ENCODE peak calls at places on chromosomes 11 and 22, in six cellular contexts. One of them, this sample, is unnamed.

GRCh38 chr11:68438658-68439259 is 21.8 kb upstream of the PPP6R3 start:
- DNase-seq in GM23338: no peak
- DNase-seq in HCT116: no peak
- DNase-seq in PC-3: no peak
- DNase-seq in GM23248: no peak
- DNase-seq in OCI-LY7: peak; percentile 10
- DNase-seq in this sample: no peak

GRCh38 chr11:83257638-83258229 is 28.4 kb downstream of the CCDC90B start:
- DNase-seq in OCI-LY7: no peak
- DNase-seq in GM23338: no peak
- DNase-seq in PC-3: peak; percentile 79
- DNase-seq in HCT116: no peak
- DNase-seq in GM23248: peak; percentile 79
- DNase-seq in this sample: no peak

GRCh38 chr11:76663461-76663760 is 7.1 kb downstream of the LRRC32 start:
- DNase-seq in GM23248: no peak
- DNase-seq in PC-3: no peak
- DNase-seq in HCT116: no peak
- DNase-seq in OCI-LY7: no peak
- DNase-seq in GM23338: no peak
- DNase-seq in this sample: no peak

GRCh38 chr11:92383430-92383829 is 158.8 kb downstream of the FAT3 start:
- DNase-seq in OCI-LY7: no peak
- DNase-seq in HCT116: no peak
- DNase-seq in PC-3: peak; percentile 82
- DNase-seq in GM23338: no peak
- DNase-seq in GM23248: peak; percentile 81
- DNase-seq in this sample: no peak

GRCh38 chr11:28176231-28176853 is 68.2 kb downstream of the METTL15 start:
- DNase-seq in OCI-LY7: no peak
- DNase-seq in GM23338: no peak
- DNase-seq in PC-3: peak; percentile 71
- DNase-seq in GM23248: peak; percentile 55
- DNase-seq in HCT116: peak; percentile 34
- DNase-seq in this sample: no peak

GRCh38 chr11:61477126-61477525 is 31.4 kb upstream of the LRRC10B start:
- DNase-seq in OCI-LY7: no peak
- DNase-seq in PC-3: no peak
- DNase-seq in GM23248: peak; percentile 62
- DNase-seq in GM23338: peak; percentile 24
- DNase-seq in HCT116: no peak
- DNase-seq in this sample: no peak

GRCh38 chr22:50737728-50738648 is at the start of gene ACR:
- DNase-seq in PC-3: no peak
- DNase-seq in GM23338: no peak
- DNase-seq in HCT116: no peak
- DNase-seq in OCI-LY7: no peak
- DNase-seq in GM23248: no peak
- DNase-seq in this sample: no peak

GRCh38 chr11:75259711-75260110 is 19.1 kb downstream of the TPBGL start:
- DNase-seq in PC-3: no peak
- DNase-seq in OCI-LY7: no peak
- DNase-seq in GM23338: no peak
- DNase-seq in GM23248: no peak
- DNase-seq in HCT116: no peak
- DNase-seq in this sample: no peak

GRCh38 chr11:71246559-71246958 is 5.8 kb downstream of the SHANK2 start:
- DNase-seq in OCI-LY7: no peak
- DNase-seq in PC-3: no peak
- DNase-seq in GM23248: no peak
- DNase-seq in GM23338: peak; percentile 96
- DNase-seq in HCT116: no peak
- DNase-seq in this sample: peak; percentile 68

GRCh38 chr11:129319201-129319600 is 56.4 kb upstream of the BARX2 start:
- DNase-seq in OCI-LY7: no peak
- DNase-seq in GM23248: no peak
- DNase-seq in PC-3: no peak
- DNase-seq in GM23338: no peak
- DNase-seq in HCT116: no peak
- DNase-seq in this sample: no peak

GRCh38 chr11:129012880-129013279 is 70.2 kb upstream of the TP53AIP1 start:
- DNase-seq in GM23338: no peak
- DNase-seq in HCT116: no peak
- DNase-seq in OCI-LY7: no peak
- DNase-seq in PC-3: no peak
- DNase-seq in GM23248: no peak
- DNase-seq in this sample: no peak

GRCh38 chr11:64877390-64878222 is 815 bp downstream of the EHD1 start:
- DNase-seq in GM23248: peak; percentile 60
- DNase-seq in GM23338: no peak
- DNase-seq in PC-3: peak; percentile 40
- DNase-seq in HCT116: no peak
- DNase-seq in OCI-LY7: peak; percentile 53
- DNase-seq in this sample: peak; percentile 48

GRCh38 chr11:120853435-120853834 is 170.5 kb upstream of the TBCEL start:
- DNase-seq in OCI-LY7: no peak
- DNase-seq in GM23248: no peak
- DNase-seq in GM23338: no peak
- DNase-seq in PC-3: no peak
- DNase-seq in HCT116: no peak
- DNase-seq in this sample: no peak

GRCh38 chr11:23585700-23586099 is 725.4 kb upstream of the CCDC179 start:
- DNase-seq in HCT116: no peak
- DNase-seq in PC-3: no peak
- DNase-seq in GM23248: peak; percentile 1
- DNase-seq in OCI-LY7: no peak
- DNase-seq in GM23338: no peak
- DNase-seq in this sample: no peak

GRCh38 chr22:50047346-50047745 is 10.8 kb downstream of the TTLL8 start:
- DNase-seq in HCT116: no peak
- DNase-seq in GM23338: no peak
- DNase-seq in OCI-LY7: no peak
- DNase-seq in PC-3: no peak
- DNase-seq in GM23248: no peak
- DNase-seq in this sample: no peak

GRCh38 chr11:18495268-18495667 is 31.5 kb downstream of the TSG101 start:
- DNase-seq in GM23248: no peak
- DNase-seq in GM23338: no peak
- DNase-seq in PC-3: no peak
- DNase-seq in HCT116: no peak
- DNase-seq in OCI-LY7: peak; percentile 8
- DNase-seq in this sample: no peak

GRCh38 chr11:18617688-18618340 is 16.3 kb downstream of the SPTY2D1 start:
- DNase-seq in HCT116: no peak
- DNase-seq in OCI-LY7: no peak
- DNase-seq in GM23338: no peak
- DNase-seq in GM23248: peak; percentile 17
- DNase-seq in PC-3: no peak
- DNase-seq in this sample: no peak

GRCh38 chr22:36510966-36511881 is 4.4 kb upstream of the FOXRED2 start:
- DNase-seq in OCI-LY7: peak; percentile 59
- DNase-seq in PC-3: peak; percentile 42
- DNase-seq in GM23248: peak; percentile 68
- DNase-seq in GM23338: peak; percentile 82
- DNase-seq in HCT116: no peak
- DNase-seq in this sample: peak; percentile 74

GRCh38 chr11:122173587-122173986 is 57.6 kb upstream of the BLID start:
- DNase-seq in HCT116: no peak
- DNase-seq in PC-3: peak; percentile 36
- DNase-seq in GM23338: no peak
- DNase-seq in GM23248: peak; percentile 26
- DNase-seq in OCI-LY7: no peak
- DNase-seq in this sample: no peak

GRCh38 chr11:64289011-64289564 is 2.0 kb upstream of the KCNK4 start:
- DNase-seq in GM23248: no peak
- DNase-seq in GM23338: no peak
- DNase-seq in PC-3: no peak
- DNase-seq in OCI-LY7: no peak
- DNase-seq in HCT116: no peak
- DNase-seq in this sample: no peak

GRCh38 chr11:113162590-113162961 is 151.8 kb upstream of the TTC12 start:
- DNase-seq in HCT116: no peak
- DNase-seq in GM23338: no peak
- DNase-seq in GM23248: no peak
- DNase-seq in PC-3: no peak
- DNase-seq in OCI-LY7: no peak
- DNase-seq in this sample: no peak

GRCh38 chr11:63671322-63672155 is at the start of gene ATL3:
- DNase-seq in PC-3: peak; percentile 96
- DNase-seq in GM23248: peak; percentile 96
- DNase-seq in OCI-LY7: peak; percentile 98
- DNase-seq in GM23338: peak; percentile 99
- DNase-seq in HCT116: peak; percentile 93
- DNase-seq in this sample: peak; percentile 98

GRCh38 chr11:36953986-36954385 is 355.9 kb upstream of the RAG2 start:
- DNase-seq in GM23248: peak; percentile 2
- DNase-seq in GM23338: no peak
- DNase-seq in OCI-LY7: no peak
- DNase-seq in HCT116: no peak
- DNase-seq in PC-3: peak; percentile 43
- DNase-seq in this sample: no peak

DNA sequence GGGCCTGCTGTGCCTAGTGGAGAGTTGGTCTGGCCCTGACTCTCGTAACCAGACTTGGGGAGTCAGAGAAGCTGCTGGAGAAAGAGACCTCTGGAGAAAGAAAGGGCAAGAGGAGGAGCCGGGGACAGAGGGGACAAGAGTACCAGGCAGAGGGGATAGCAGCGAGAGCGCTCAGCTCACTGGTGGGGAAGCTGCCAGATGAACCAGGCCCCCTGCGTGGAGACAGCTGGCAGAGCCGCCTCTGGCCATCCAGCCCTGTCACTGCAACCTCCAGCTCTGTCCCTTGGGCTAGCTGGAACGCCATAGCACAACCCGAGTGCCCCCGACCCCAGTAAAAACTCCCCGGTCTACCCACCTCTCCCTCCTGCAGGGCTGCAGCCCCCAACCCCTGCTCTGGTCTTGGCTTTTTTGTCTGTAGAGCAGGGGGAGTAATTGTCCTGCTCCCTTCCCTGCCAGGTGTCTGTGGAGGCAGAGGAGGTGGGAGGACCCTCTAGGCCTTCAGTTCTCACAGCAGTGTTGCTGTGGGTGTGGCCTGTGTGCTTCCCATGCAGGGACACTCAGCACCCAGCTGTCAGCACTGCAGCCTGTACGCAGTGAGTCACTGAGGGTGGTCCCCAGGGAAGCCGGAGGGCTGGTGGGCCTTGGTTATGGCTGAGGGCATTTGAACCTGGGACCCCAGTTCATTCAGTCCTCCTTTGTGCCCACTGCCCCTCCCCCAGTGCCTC is 4.8 kb upstream of the SUN2 start:
- DNase-seq in HCT116: no peak
- DNase-seq in OCI-LY7: peak; percentile 21
- DNase-seq in GM23248: peak; percentile 52
- DNase-seq in PC-3: no peak
- DNase-seq in GM23338: no peak
- DNase-seq in this sample: peak; percentile 45
- H3K4me2 ChIP-seq in HCT116: no peak overlapping the region
- H3K4me2 ChIP-seq in OCI-LY7: no peak overlapping the region
- H3K4me2 ChIP-seq in GM23248: no peak overlapping the region
- H3K4me2 ChIP-seq in PC-3: peak overlapping the region; percentile 31
- H3K4me2 ChIP-seq in GM23338: no peak overlapping the region
- H3K4me2 ChIP-seq in this sample: peak overlapping the region; percentile 49

DNA sequence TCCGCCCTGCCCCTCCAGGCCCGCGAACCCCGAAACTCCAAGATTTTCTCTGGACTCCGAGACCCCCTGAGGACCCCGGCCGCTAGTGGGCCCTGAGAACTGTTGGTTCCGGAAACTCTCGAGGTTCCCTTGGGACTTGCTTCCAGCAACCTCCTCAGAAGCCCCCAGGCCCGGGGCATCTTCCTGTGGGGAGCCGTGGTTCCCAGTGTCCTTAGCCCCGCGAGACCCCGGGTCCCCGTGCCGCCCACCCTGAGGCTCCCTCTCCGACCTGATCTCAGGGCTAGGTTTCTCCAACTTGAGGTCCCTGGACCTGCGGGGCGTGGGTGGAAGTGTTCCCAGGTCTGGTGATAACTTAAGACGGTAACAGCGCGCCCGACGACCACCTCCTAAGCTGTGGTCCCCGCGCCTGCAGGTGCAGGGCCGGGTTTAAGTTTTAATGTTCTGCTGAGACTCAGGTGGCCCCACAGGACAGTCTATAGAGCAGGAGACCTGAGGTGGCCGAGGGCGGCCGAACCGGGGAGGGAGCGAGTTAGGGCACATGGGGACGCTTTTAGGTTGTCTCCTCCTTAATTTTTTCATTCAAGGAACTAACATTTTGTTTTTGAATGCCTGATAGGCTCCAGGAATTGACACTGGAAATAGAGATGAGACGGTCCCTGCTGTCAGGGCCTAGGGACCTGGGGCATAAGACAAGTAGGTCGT is 748 bp downstream of the FAM118A start:
- DNase-seq in OCI-LY7: peak; percentile 40
- DNase-seq in HCT116: no peak
- DNase-seq in PC-3: no peak
- DNase-seq in GM23338: no peak
- DNase-seq in GM23248: peak; percentile 29
- DNase-seq in this sample: peak; percentile 46
- TF ChIP-seq EZH2phosphoT487 in OCI-LY7: no peak
- TF ChIP-seq EZH2phosphoT487 in HCT116: no peak
- TF ChIP-seq EZH2phosphoT487 in PC-3: no peak
- TF ChIP-seq EZH2phosphoT487 in GM23338: no peak
- TF ChIP-seq EZH2phosphoT487 in GM23248: no peak
- TF ChIP-seq EZH2phosphoT487 in this sample: no peak

GRCh38 chr11:105361651-105362050 is 222.1 kb upstream of the CARD18 start:
- DNase-seq in GM23248: no peak
- DNase-seq in HCT116: no peak
- DNase-seq in PC-3: peak; percentile 26
- DNase-seq in GM23338: no peak
- DNase-seq in OCI-LY7: no peak
- DNase-seq in this sample: no peak
- H3K4me2 ChIP-seq in GM23248: no peak overlapping the region
- H3K4me2 ChIP-seq in HCT116: no peak overlapping the region
- H3K4me2 ChIP-seq in PC-3: no peak overlapping the region
- H3K4me2 ChIP-seq in GM23338: no peak overlapping the region
- H3K4me2 ChIP-seq in OCI-LY7: no peak overlapping the region
- H3K4me2 ChIP-seq in this sample: no peak overlapping the region

DNA sequence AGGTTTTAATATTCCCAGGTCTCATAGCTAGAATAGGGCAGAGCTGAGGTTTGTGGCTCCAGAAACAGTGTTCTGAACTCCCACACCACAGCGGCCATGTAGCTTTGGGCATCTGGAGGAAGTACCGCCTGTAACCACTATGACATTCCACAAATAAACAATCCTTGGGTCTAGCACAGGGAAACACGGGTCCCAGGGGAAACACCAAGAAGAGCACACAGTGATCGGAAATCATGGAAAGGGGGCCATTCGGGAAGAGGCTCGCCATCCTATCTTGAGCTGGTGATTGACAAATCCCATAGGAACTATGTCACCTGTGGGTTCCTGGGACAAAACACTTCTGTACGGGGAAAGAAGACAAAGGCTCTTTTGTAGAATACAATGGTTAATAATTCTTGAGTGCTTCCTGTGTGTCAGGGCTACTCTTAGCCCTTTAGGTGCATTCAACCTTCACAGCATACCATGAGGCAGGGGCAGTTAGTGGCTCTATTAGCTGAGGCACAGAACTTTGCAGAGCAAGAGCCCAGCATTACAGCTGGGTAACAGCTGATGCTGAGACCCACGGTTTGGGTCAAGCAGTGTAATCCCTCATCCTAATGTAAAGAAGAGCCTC is 514.2 kb downstream of the NTM start:
- DNase-seq in GM23248: no peak
- DNase-seq in PC-3: no peak
- DNase-seq in OCI-LY7: no peak
- DNase-seq in HCT116: no peak
- DNase-seq in GM23338: no peak
- DNase-seq in this sample: no peak
- TF ChIP-seq EZH2phosphoT487 in GM23248: no peak
- TF ChIP-seq EZH2phosphoT487 in PC-3: no peak
- TF ChIP-seq EZH2phosphoT487 in OCI-LY7: no peak
- TF ChIP-seq EZH2phosphoT487 in HCT116: no peak
- TF ChIP-seq EZH2phosphoT487 in GM23338: no peak
- TF ChIP-seq EZH2phosphoT487 in this sample: no peak

This sample was measured in neural progenitor cell.